ENCODE peak calls at places on chromosomes 5 and 9, in seven cellular contexts. W, J, F, D, X, O and T are unnamed samples.

GRCh38 chr5:115979203-115979602 is 16.9 kb downstream of the LVRN start:
- DNase-seq in W (no peak), J (no peak), F (no peak), D (no peak), X (no peak), O (no peak), T (no peak)

GRCh38 chr9:117414220-117414905 is 494 bp downstream of the ASTN2 start:
- DNase-seq in W (peak; percentile 50), J (peak; percentile 37), F (peak; percentile 25), D (no peak), X (no peak), O (peak; percentile 56), T (no peak)

GRCh38 chr5:125835293-125836172 is 587.7 kb upstream of the GRAMD2B start:
- DNase-seq in W (peak; percentile 2), J (peak; percentile 56), F (peak; percentile 67), D (no peak), X (no peak), O (peak; percentile 76), T (no peak)

GRCh38 chr9:88074931-88075330 is 63.3 kb downstream of the SPATA31C2 start:
- DNase-seq in W (no peak), J (no peak), F (no peak), D (no peak), X (no peak), O (no peak), T (no peak)

GRCh38 chr5:21419383-21419782 is 1431.4 kb upstream of the CDH18 start:
- DNase-seq in W (no peak), J (no peak), F (no peak), D (no peak), X (no peak), O (no peak), T (no peak)

GRCh38 chr9:128192601-128193371 is 1.4 kb upstream of the CIZ1 start:
- DNase-seq in W (peak; percentile 94), J (no peak), F (peak; percentile 88), D (no peak), X (no peak), O (no peak), T (no peak)

GRCh38 chr9:133164209-133164590 is 486 bp upstream of the GBGT1 start:
- DNase-seq in W (no peak), J (no peak), F (no peak), D (no peak), X (no peak), O (no peak), T (no peak)

GRCh38 chr9:27528278-27528885 is 1.2 kb downstream of the MOB3B start:
- DNase-seq in W (peak; percentile 62), J (peak; percentile 57), F (peak; percentile 64), D (peak; percentile 68), X (peak; percentile 5), O (peak; percentile 90), T (no peak)

GRCh38 chr9:115250646-115251045 is 132.7 kb upstream of the TNC start:
- DNase-seq in W (peak; percentile 60), J (no peak), F (no peak), D (no peak), X (no peak), O (peak; percentile 31), T (no peak)

GRCh38 chr9:107870927-107871720 is 381.6 kb upstream of the KLF4 start:
- DNase-seq in W (no peak), J (no peak), F (no peak), D (no peak), X (no peak), O (no peak), T (no peak)

GRCh38 chr5:60185230-60186104 is 291.9 kb upstream of the PDE4D start:
- DNase-seq in W (no peak), J (no peak), F (no peak), D (no peak), X (no peak), O (no peak), T (no peak)

GRCh38 chr5:10432059-10433008 is 9.3 kb upstream of the ROPN1L start:
- DNase-seq in W (no peak), J (no peak), F (no peak), D (no peak), X (no peak), O (no peak), T (no peak)

GRCh38 chr9:77982985-77983662 is 48.5 kb downstream of the GNAQ start:
- DNase-seq in W (no peak), J (no peak), F (no peak), D (no peak), X (no peak), O (no peak), T (no peak)

GRCh38 chr5:135487839-135488514 is 35.8 kb upstream of the TIFAB start:
- DNase-seq in W (peak; percentile 6), J (no peak), F (no peak), D (no peak), X (no peak), O (no peak), T (no peak)

GRCh38 chr5:144944936-144945335 is 774.3 kb downstream of the KCTD16 start:
- DNase-seq in W (no peak), J (no peak), F (no peak), D (no peak), X (no peak), O (no peak), T (no peak)

GRCh38 chr5:114362977-114363721 is 1.3 kb downstream of the KCNN2 start:
- DNase-seq in W (no peak), J (no peak), F (no peak), D (peak; percentile 3), X (no peak), O (peak; percentile 30), T (no peak)

GRCh38 chr9:21336467-21336866 is 1.3 kb upstream of the KLHL9 start:
- DNase-seq in W (no peak), J (no peak), F (no peak), D (no peak), X (no peak), O (no peak), T (no peak)

GRCh38 chr9:95854386-95855015 is 21.0 kb upstream of the ERCC6L2 start:
- DNase-seq in W (peak; percentile 75), J (no peak), F (no peak), D (no peak), X (no peak), O (no peak), T (no peak)

GRCh38 chr9:133824106-133824801 is 86.1 kb upstream of the SARDH start:
- DNase-seq in W (no peak), J (no peak), F (no peak), D (no peak), X (no peak), O (no peak), T (no peak)

GRCh38 chr5:125181159-125181558 is 434.7 kb upstream of the ZNF608 start:
- DNase-seq in W (no peak), J (no peak), F (no peak), D (no peak), X (no peak), O (no peak), T (no peak)

GRCh38 chr5:132471944-132472343 is 18.6 kb downstream of the IRF1 start:
- DNase-seq in W (no peak), J (no peak), F (no peak), D (no peak), X (no peak), O (no peak), T (no peak)

GRCh38 chr5:94389515-94389899 is 228.9 kb downstream of the KIAA0825 start:
- DNase-seq in W (no peak), J (no peak), F (no peak), D (no peak), X (no peak), O (no peak), T (no peak)

GRCh38 chr9:130020618-130021017 is 22.4 kb downstream of the FNBP1 start:
- DNase-seq in W (no peak), J (no peak), F (no peak), D (no peak), X (no peak), O (no peak), T (no peak)

GRCh38 chr5:143923634-143924265 is 111.8 kb downstream of the HMHB1 start:
- DNase-seq in W (peak; percentile 75), J (no peak), F (no peak), D (no peak), X (no peak), O (no peak), T (no peak)

GRCh38 chr9:69149321-69149807 is 24.7 kb upstream of the TJP2 start:
- DNase-seq in W (peak; percentile 80), J (no peak), F (no peak), D (no peak), X (no peak), O (peak; percentile 30), T (no peak)

GRCh38 chr5:30239331-30240022 is 954.0 kb upstream of the CDH6 start:
- DNase-seq in W (no peak), J (no peak), F (no peak), D (no peak), X (no peak), O (peak; percentile 35), T (no peak)